ENCODE peak calls at places on chromosome 15, in ten cellular contexts. D is HepG2; V is ureter; S is DMS 273 treated with DMSO at 0.1 percent for 48 hours; E is activated T-cell treated with anti-CD3 and anti-CD28 coated beads, Interleukin-2, amount 50 U/mL, for 48 hours; C is heart right ventricle; G is cardiac fibroblast; M is frontal cortex; O is SIG-M5; T is activated CD8-positive, alpha-beta memory T cell treated with anti-CD3 and anti-CD28 coated beads for 4 hours. B is an unnamed sample.
A peak's percentile ranks its signal among the peaks of the same experiment; 100 is the strongest.

GRCh38 chr15:66619152-66619903 is 53.5 kb upstream of the LCTL start:
- DNase-seq in D (peak; percentile 52), V (peak; percentile 85), S (no peak), E (peak; percentile 68), C (peak; percentile 76), G (peak; percentile 83), M (peak; percentile 46), O (no peak), T (no peak), B (peak; percentile 74)

GRCh38 chr15:75195122-75195765 is 6.4 kb upstream of the C15orf39 start:
- DNase-seq in D (no peak), V (no peak), S (peak; percentile 56), E (no peak), C (peak; percentile 40), G (peak; percentile 48), M (no peak), O (no peak), T (no peak), B (no peak)

GRCh38 chr15:59018833-59019232 is 31.4 kb downstream of the RNF111 start:
- DNase-seq in D (no peak), V (no peak), S (no peak), E (no peak), C (no peak), G (no peak), M (no peak), O (no peak), T (no peak), B (no peak)

GRCh38 chr15:73691398-73691797 is 7.2 kb downstream of the CD276 start:
- DNase-seq in D (no peak), V (no peak), S (no peak), E (no peak), C (peak; percentile 64), G (peak; percentile 84), M (no peak), O (no peak), T (no peak), B (peak; percentile 91)

GRCh38 chr15:90286678-90287077 is 21.2 kb downstream of the NGRN start:
- DNase-seq in D (peak; percentile 43), V (no peak), S (no peak), E (no peak), C (no peak), G (peak; percentile 66), M (no peak), O (no peak), T (no peak), B (peak; percentile 43)

GRCh38 chr15:41559489-41560177 is 621 bp downstream of the TYRO3 start:
- DNase-seq in D (no peak), V (no peak), S (no peak), E (peak; percentile 31), C (no peak), G (no peak), M (peak; percentile 65), O (no peak), T (no peak), B (no peak)

GRCh38 chr15:71443538-71443937 is 328.3 kb downstream of the THSD4 start:
- DNase-seq in D (peak; percentile 23), V (peak; percentile 59), S (no peak), E (peak; percentile 57), C (peak; percentile 40), G (peak; percentile 63), M (no peak), O (no peak), T (no peak), B (peak; percentile 67)

GRCh38 chr15:78000089-78000926 is 77.2 kb downstream of the TBC1D2B start:
- DNase-seq in D (peak; percentile 62), V (peak; percentile 83), S (no peak), E (peak; percentile 88), C (peak; percentile 57), G (peak; percentile 62), M (no peak), O (no peak), T (peak; percentile 47), B (peak; percentile 50)

GRCh38 chr15:34810455-34811146 is 15.3 kb upstream of the ACTC1 start:
- DNase-seq in D (no peak), V (no peak), S (no peak), E (no peak), C (no peak), G (peak; percentile 75), M (no peak), O (no peak), T (no peak), B (peak; percentile 98)

GRCh38 chr15:87973456-87974215 is 282.9 kb downstream of the NTRK3 start:
- DNase-seq in D (no peak), V (no peak), S (no peak), E (no peak), C (no peak), G (no peak), M (no peak), O (no peak), T (no peak), B (no peak)

GRCh38 chr15:96123028-96123400 is 207.5 kb upstream of the NR2F2 start:
- DNase-seq in D (peak; percentile 68), V (no peak), S (no peak), E (no peak), C (no peak), G (no peak), M (no peak), O (no peak), T (no peak), B (no peak)

GRCh38 chr15:79455361-79455760 is 23.2 kb downstream of the MINAR1 start:
- DNase-seq in D (no peak), V (no peak), S (no peak), E (no peak), C (no peak), G (no peak), M (no peak), O (no peak), T (no peak), B (no peak)

GRCh38 chr15:62075595-62076279 is 9.0 kb downstream of the C2CD4A start:
- DNase-seq in D (no peak), V (peak; percentile 50), S (no peak), E (no peak), C (no peak), G (peak; percentile 55), M (no peak), O (no peak), T (no peak), B (no peak)

GRCh38 chr15:57541805-57542504 is 49.7 kb upstream of the MYZAP start:
- DNase-seq in D (peak; percentile 44), V (peak; percentile 70), S (peak; percentile 42), E (peak; percentile 57), C (peak; percentile 68), G (peak; percentile 88), M (no peak), O (no peak), T (no peak), B (peak; percentile 79)

GRCh38 chr15:68994149-68994548 is 20.3 kb upstream of the NOX5 start:
- DNase-seq in D (no peak), V (no peak), S (no peak), E (no peak), C (no peak), G (peak; percentile 27), M (no peak), O (no peak), T (no peak), B (no peak)

B was measured in fibroblast of villous mesenchyme.